ENCODE peak calls at places on chromosomes 5 and 9, in seven cellular contexts. C, S, D, G, T, J and U are unnamed samples.

GRCh38 chr9:111940697-111941096 is 44.1 kb downstream of the UGCG start:
- DNase-seq in C (no peak), S (no peak), D (no peak), G (no peak), T (no peak), J (no peak), U (no peak)

GRCh38 chr9:34431661-34432060 is 26.7 kb downstream of the FAM219A start:
- DNase-seq in C (no peak), S (no peak), D (no peak), G (no peak), T (no peak), J (no peak), U (peak; percentile 5)

GRCh38 chr5:61974680-61975079 is 331.3 kb upstream of the KIF2A start:
- DNase-seq in C (no peak), S (no peak), D (no peak), G (no peak), T (no peak), J (no peak), U (no peak)

GRCh38 chr5:113896789-113897188 is 383.3 kb downstream of the YTHDC2 start:
- DNase-seq in C (no peak), S (no peak), D (no peak), G (no peak), T (no peak), J (no peak), U (no peak)

GRCh38 chr9:14692918-14693861 is at the start of gene ZDHHC21:
- DNase-seq in C (peak; percentile 57), S (peak; percentile 40), D (peak; percentile 77), G (peak; percentile 65), T (peak; percentile 78), J (peak; percentile 70), U (peak; percentile 72)

GRCh38 chr5:1868886-1869285 is 13.8 kb downstream of the IRX4 start:
- DNase-seq in C (no peak), S (no peak), D (no peak), G (no peak), T (no peak), J (no peak), U (no peak)

GRCh38 chr9:5442400-5443011 is 4.8 kb upstream of the PLGRKT start:
- DNase-seq in C (peak; percentile 16), S (peak; percentile 26), D (no peak), G (no peak), T (no peak), J (peak; percentile 32), U (peak; percentile 52)

GRCh38 chr9:34654317-34655083 is 2.5 kb downstream of the IL11RA start:
- DNase-seq in C (no peak), S (no peak), D (peak; percentile 80), G (peak; percentile 79), T (peak; percentile 81), J (peak; percentile 92), U (no peak)

GRCh38 chr9:33159760-33160127 is 7.4 kb downstream of the B4GALT1 start:
- DNase-seq in C (no peak), S (no peak), D (peak; percentile 55), G (peak; percentile 61), T (no peak), J (no peak), U (no peak)

GRCh38 chr5:132850066-132850465 is 16.2 kb downstream of the GDF9 start:
- DNase-seq in C (no peak), S (no peak), D (no peak), G (no peak), T (no peak), J (no peak), U (no peak)

GRCh38 chr9:4266602-4267001 is 33.3 kb downstream of the GLIS3 start:
- DNase-seq in C (no peak), S (no peak), D (no peak), G (no peak), T (no peak), J (no peak), U (no peak)

GRCh38 chr5:177256296-177256695 is 47.2 kb downstream of the RAB24 start:
- DNase-seq in C (no peak), S (no peak), D (no peak), G (no peak), T (no peak), J (no peak), U (peak; percentile 5)

GRCh38 chr5:78912796-78913195 is 72.3 kb downstream of the ARSB start:
- DNase-seq in C (no peak), S (no peak), D (no peak), G (no peak), T (no peak), J (no peak), U (no peak)

GRCh38 chr5:56698463-56699381 is 116.6 kb upstream of the MAP3K1 start:
- DNase-seq in C (no peak), S (no peak), D (no peak), G (no peak), T (no peak), J (no peak), U (peak; percentile 58)

GRCh38 chr5:177111720-177112394 is 21.7 kb upstream of the NSD1 start:
- DNase-seq in C (peak; percentile 83), S (peak; percentile 47), D (no peak), G (no peak), T (peak; percentile 38), J (peak; percentile 17), U (peak; percentile 68)

GRCh38 chr5:87755378-87755777 is 342.6 kb upstream of the CCNH start:
- DNase-seq in C (no peak), S (no peak), D (no peak), G (no peak), T (no peak), J (no peak), U (no peak)

GRCh38 chr9:80644044-80644443 is 1045.3 kb downstream of the TLE1 start:
- DNase-seq in C (no peak), S (peak; percentile 36), D (no peak), G (no peak), T (no peak), J (no peak), U (no peak)

GRCh38 chr9:135810806-135811575 is 96.4 kb downstream of the CAMSAP1 start:
- DNase-seq in C (no peak), S (no peak), D (no peak), G (peak; percentile 20), T (no peak), J (no peak), U (no peak)

GRCh38 chr5:180915924-180916323 is 17.0 kb downstream of the BTNL8 start:
- DNase-seq in C (no peak), S (no peak), D (no peak), G (no peak), T (no peak), J (no peak), U (no peak)

GRCh38 chr9:129888085-129888808 is 53.0 kb downstream of the USP20 start:
- DNase-seq in C (no peak), S (no peak), D (no peak), G (no peak), T (no peak), J (no peak), U (no peak)